ENCODE peak calls at places on chromosome 13, in eight cellular contexts. One of them, this sample, is unnamed.

GRCh38 chr13:50340566-50341287 is 325.5 kb downstream of the KCNRG start:
- DNase-seq in naive B cell: no peak
- DNase-seq in CD4-positive, CD25-positive, alpha-beta regulatory T cell: no peak
- DNase-seq in WTC11: no peak
- DNase-seq in hepatic stellate cell: no peak
- DNase-seq in EL: no peak
- DNase-seq in activated T-cell treated with anti-CD3 and anti-CD28 coated beads, Interleukin-2, amount 50 U/mL, for 24 hours: no peak
- DNase-seq in astrocyte of the hippocampus: no peak
- DNase-seq in this sample: no peak

GRCh38 chr13:61670384-61671161 is 254.9 kb upstream of the PCDH20 start:
- DNase-seq in CD4-positive, CD25-positive, alpha-beta regulatory T cell: no peak
- DNase-seq in hepatic stellate cell: no peak
- DNase-seq in naive B cell: no peak
- DNase-seq in astrocyte of the hippocampus: no peak
- DNase-seq in WTC11: no peak
- DNase-seq in activated T-cell treated with anti-CD3 and anti-CD28 coated beads, Interleukin-2, amount 50 U/mL, for 24 hours: no peak
- DNase-seq in EL: no peak
- DNase-seq in this sample: no peak

GRCh38 chr13:87680298-87680697 is 9.1 kb downstream of the SLITRK5 start:
- DNase-seq in WTC11: no peak
- DNase-seq in CD4-positive, CD25-positive, alpha-beta regulatory T cell: no peak
- DNase-seq in hepatic stellate cell: no peak
- DNase-seq in EL: no peak
- DNase-seq in astrocyte of the hippocampus: no peak
- DNase-seq in activated T-cell treated with anti-CD3 and anti-CD28 coated beads, Interleukin-2, amount 50 U/mL, for 24 hours: no peak
- DNase-seq in naive B cell: no peak
- DNase-seq in this sample: no peak

GRCh38 chr13:35699805-35700204 is 223.3 kb upstream of the MAB21L1 start:
- DNase-seq in naive B cell: no peak
- DNase-seq in EL: peak
- DNase-seq in activated T-cell treated with anti-CD3 and anti-CD28 coated beads, Interleukin-2, amount 50 U/mL, for 24 hours: no peak
- DNase-seq in astrocyte of the hippocampus: peak
- DNase-seq in CD4-positive, CD25-positive, alpha-beta regulatory T cell: no peak
- DNase-seq in hepatic stellate cell: peak
- DNase-seq in WTC11: no peak
- DNase-seq in this sample: no peak

GRCh38 chr13:100625447-100625846 is 36.9 kb upstream of the GGACT start:
- DNase-seq in activated T-cell treated with anti-CD3 and anti-CD28 coated beads, Interleukin-2, amount 50 U/mL, for 24 hours: no peak
- DNase-seq in CD4-positive, CD25-positive, alpha-beta regulatory T cell: no peak
- DNase-seq in WTC11: no peak
- DNase-seq in EL: no peak
- DNase-seq in hepatic stellate cell: no peak
- DNase-seq in naive B cell: no peak
- DNase-seq in astrocyte of the hippocampus: peak
- DNase-seq in this sample: no peak

GRCh38 chr13:91174886-91175501 is 172.5 kb upstream of the MIR17HG start:
- DNase-seq in EL: no peak
- DNase-seq in WTC11: peak
- DNase-seq in hepatic stellate cell: no peak
- DNase-seq in astrocyte of the hippocampus: peak
- DNase-seq in CD4-positive, CD25-positive, alpha-beta regulatory T cell: no peak
- DNase-seq in naive B cell: no peak
- DNase-seq in activated T-cell treated with anti-CD3 and anti-CD28 coated beads, Interleukin-2, amount 50 U/mL, for 24 hours: no peak
- DNase-seq in this sample: no peak

GRCh38 chr13:36536546-36536945 is 104.3 kb downstream of the CCNA1 start:
- DNase-seq in naive B cell: no peak
- DNase-seq in EL: no peak
- DNase-seq in astrocyte of the hippocampus: peak
- DNase-seq in hepatic stellate cell: no peak
- DNase-seq in activated T-cell treated with anti-CD3 and anti-CD28 coated beads, Interleukin-2, amount 50 U/mL, for 24 hours: no peak
- DNase-seq in WTC11: no peak
- DNase-seq in CD4-positive, CD25-positive, alpha-beta regulatory T cell: no peak
- DNase-seq in this sample: no peak

GRCh38 chr13:31929031-31929770 is 102.4 kb upstream of the FRY start:
- DNase-seq in hepatic stellate cell: no peak
- DNase-seq in astrocyte of the hippocampus: no peak
- DNase-seq in EL: no peak
- DNase-seq in naive B cell: no peak
- DNase-seq in activated T-cell treated with anti-CD3 and anti-CD28 coated beads, Interleukin-2, amount 50 U/mL, for 24 hours: no peak
- DNase-seq in CD4-positive, CD25-positive, alpha-beta regulatory T cell: no peak
- DNase-seq in WTC11: no peak
- DNase-seq in this sample: no peak

GRCh38 chr13:67156718-67157049 is 73.5 kb downstream of the PCDH9 start:
- DNase-seq in astrocyte of the hippocampus: no peak
- DNase-seq in WTC11: peak
- DNase-seq in activated T-cell treated with anti-CD3 and anti-CD28 coated beads, Interleukin-2, amount 50 U/mL, for 24 hours: no peak
- DNase-seq in CD4-positive, CD25-positive, alpha-beta regulatory T cell: no peak
- DNase-seq in EL: no peak
- DNase-seq in hepatic stellate cell: no peak
- DNase-seq in naive B cell: no peak
- DNase-seq in this sample: no peak

GRCh38 chr13:30915691-30916541 is 9.8 kb downstream of the MEDAG start:
- DNase-seq in hepatic stellate cell: no peak
- DNase-seq in CD4-positive, CD25-positive, alpha-beta regulatory T cell: no peak
- DNase-seq in EL: no peak
- DNase-seq in WTC11: no peak
- DNase-seq in activated T-cell treated with anti-CD3 and anti-CD28 coated beads, Interleukin-2, amount 50 U/mL, for 24 hours: no peak
- DNase-seq in naive B cell: no peak
- DNase-seq in astrocyte of the hippocampus: no peak
- DNase-seq in this sample: no peak

GRCh38 chr13:74442751-74443150 is 308.5 kb upstream of the KLF12 start:
- DNase-seq in hepatic stellate cell: no peak
- DNase-seq in naive B cell: no peak
- DNase-seq in EL: no peak
- DNase-seq in WTC11: no peak
- DNase-seq in astrocyte of the hippocampus: no peak
- DNase-seq in CD4-positive, CD25-positive, alpha-beta regulatory T cell: no peak
- DNase-seq in activated T-cell treated with anti-CD3 and anti-CD28 coated beads, Interleukin-2, amount 50 U/mL, for 24 hours: no peak
- DNase-seq in this sample: no peak

GRCh38 chr13:80040219-80040976 is 300.5 kb downstream of the SPRY2 start:
- DNase-seq in astrocyte of the hippocampus: peak
- DNase-seq in EL: peak
- DNase-seq in hepatic stellate cell: peak
- DNase-seq in WTC11: no peak
- DNase-seq in activated T-cell treated with anti-CD3 and anti-CD28 coated beads, Interleukin-2, amount 50 U/mL, for 24 hours: no peak
- DNase-seq in naive B cell: no peak
- DNase-seq in CD4-positive, CD25-positive, alpha-beta regulatory T cell: no peak
- DNase-seq in this sample: no peak

GRCh38 chr13:100301418-100301817 is 212.5 kb downstream of the PCCA start:
- DNase-seq in hepatic stellate cell: no peak
- DNase-seq in activated T-cell treated with anti-CD3 and anti-CD28 coated beads, Interleukin-2, amount 50 U/mL, for 24 hours: no peak
- DNase-seq in EL: no peak
- DNase-seq in astrocyte of the hippocampus: peak
- DNase-seq in WTC11: no peak
- DNase-seq in CD4-positive, CD25-positive, alpha-beta regulatory T cell: no peak
- DNase-seq in naive B cell: no peak
- DNase-seq in this sample: no peak

GRCh38 chr13:74191036-74191809 is 57.0 kb upstream of the KLF12 start:
- DNase-seq in CD4-positive, CD25-positive, alpha-beta regulatory T cell: peak
- DNase-seq in WTC11: no peak
- DNase-seq in astrocyte of the hippocampus: peak
- DNase-seq in activated T-cell treated with anti-CD3 and anti-CD28 coated beads, Interleukin-2, amount 50 U/mL, for 24 hours: peak
- DNase-seq in EL: peak
- DNase-seq in naive B cell: no peak
- DNase-seq in hepatic stellate cell: no peak
- DNase-seq in this sample: no peak

GRCh38 chr13:90750957-90751356 is 596.5 kb upstream of the MIR17HG start:
- DNase-seq in CD4-positive, CD25-positive, alpha-beta regulatory T cell: no peak
- DNase-seq in activated T-cell treated with anti-CD3 and anti-CD28 coated beads, Interleukin-2, amount 50 U/mL, for 24 hours: no peak
- DNase-seq in EL: no peak
- DNase-seq in hepatic stellate cell: no peak
- DNase-seq in astrocyte of the hippocampus: no peak
- DNase-seq in naive B cell: no peak
- DNase-seq in WTC11: no peak
- DNase-seq in this sample: no peak

GRCh38 chr13:33276581-33276980 is 9.0 kb downstream of the STARD13 start:
- DNase-seq in naive B cell: no peak
- DNase-seq in CD4-positive, CD25-positive, alpha-beta regulatory T cell: no peak
- DNase-seq in activated T-cell treated with anti-CD3 and anti-CD28 coated beads, Interleukin-2, amount 50 U/mL, for 24 hours: no peak
- DNase-seq in hepatic stellate cell: no peak
- DNase-seq in WTC11: no peak
- DNase-seq in EL: no peak
- DNase-seq in astrocyte of the hippocampus: peak
- DNase-seq in this sample: no peak

GRCh38 chr13:74866151-74866550 is 615.8 kb downstream of the TBC1D4 start:
- DNase-seq in activated T-cell treated with anti-CD3 and anti-CD28 coated beads, Interleukin-2, amount 50 U/mL, for 24 hours: no peak
- DNase-seq in naive B cell: no peak
- DNase-seq in EL: no peak
- DNase-seq in astrocyte of the hippocampus: no peak
- DNase-seq in hepatic stellate cell: no peak
- DNase-seq in CD4-positive, CD25-positive, alpha-beta regulatory T cell: no peak
- DNase-seq in WTC11: no peak
- DNase-seq in this sample: no peak

GRCh38 chr13:99657848-99658265 is 156.6 kb downstream of the TM9SF2 start:
- DNase-seq in astrocyte of the hippocampus: peak
- DNase-seq in CD4-positive, CD25-positive, alpha-beta regulatory T cell: no peak
- DNase-seq in EL: no peak
- DNase-seq in hepatic stellate cell: no peak
- DNase-seq in naive B cell: peak
- DNase-seq in WTC11: peak
- DNase-seq in activated T-cell treated with anti-CD3 and anti-CD28 coated beads, Interleukin-2, amount 50 U/mL, for 24 hours: peak
- DNase-seq in this sample: peak

GRCh38 chr13:91200486-91200885 is 147.0 kb upstream of the MIR17HG start:
- DNase-seq in naive B cell: no peak
- DNase-seq in EL: no peak
- DNase-seq in hepatic stellate cell: no peak
- DNase-seq in WTC11: no peak
- DNase-seq in astrocyte of the hippocampus: no peak
- DNase-seq in CD4-positive, CD25-positive, alpha-beta regulatory T cell: no peak
- DNase-seq in activated T-cell treated with anti-CD3 and anti-CD28 coated beads, Interleukin-2, amount 50 U/mL, for 24 hours: no peak
- DNase-seq in this sample: no peak

GRCh38 chr13:112261924-112262323 is 114.2 kb upstream of the SPACA7 start:
- DNase-seq in hepatic stellate cell: no peak
- DNase-seq in naive B cell: no peak
- DNase-seq in EL: no peak
- DNase-seq in WTC11: no peak
- DNase-seq in astrocyte of the hippocampus: no peak
- DNase-seq in activated T-cell treated with anti-CD3 and anti-CD28 coated beads, Interleukin-2, amount 50 U/mL, for 24 hours: no peak
- DNase-seq in CD4-positive, CD25-positive, alpha-beta regulatory T cell: no peak
- DNase-seq in this sample: no peak

GRCh38 chr13:99033814-99034213 is 56.0 kb upstream of the DOCK9 start:
- DNase-seq in activated T-cell treated with anti-CD3 and anti-CD28 coated beads, Interleukin-2, amount 50 U/mL, for 24 hours: no peak
- DNase-seq in CD4-positive, CD25-positive, alpha-beta regulatory T cell: peak
- DNase-seq in astrocyte of the hippocampus: peak
- DNase-seq in EL: peak
- DNase-seq in WTC11: no peak
- DNase-seq in hepatic stellate cell: no peak
- DNase-seq in naive B cell: no peak
- DNase-seq in this sample: no peak

GRCh38 chr13:42559057-42559456 is 14.9 kb upstream of the TNFSF11 start:
- DNase-seq in astrocyte of the hippocampus: no peak
- DNase-seq in naive B cell: no peak
- DNase-seq in hepatic stellate cell: no peak
- DNase-seq in WTC11: no peak
- DNase-seq in activated T-cell treated with anti-CD3 and anti-CD28 coated beads, Interleukin-2, amount 50 U/mL, for 24 hours: no peak
- DNase-seq in EL: no peak
- DNase-seq in CD4-positive, CD25-positive, alpha-beta regulatory T cell: no peak
- DNase-seq in this sample: no peak

GRCh38 chr13:51843529-51843928 is 1.4 kb downstream of the TMEM272 start:
- DNase-seq in activated T-cell treated with anti-CD3 and anti-CD28 coated beads, Interleukin-2, amount 50 U/mL, for 24 hours: no peak
- DNase-seq in naive B cell: no peak
- DNase-seq in WTC11: no peak
- DNase-seq in hepatic stellate cell: no peak
- DNase-seq in EL: no peak
- DNase-seq in astrocyte of the hippocampus: no peak
- DNase-seq in CD4-positive, CD25-positive, alpha-beta regulatory T cell: no peak
- DNase-seq in this sample: no peak

GRCh38 chr13:111187879-111188643 is 73.0 kb downstream of the ARHGEF7 start:
- DNase-seq in hepatic stellate cell: peak
- DNase-seq in WTC11: no peak
- DNase-seq in CD4-positive, CD25-positive, alpha-beta regulatory T cell: peak
- DNase-seq in astrocyte of the hippocampus: peak
- DNase-seq in naive B cell: no peak
- DNase-seq in EL: peak
- DNase-seq in activated T-cell treated with anti-CD3 and anti-CD28 coated beads, Interleukin-2, amount 50 U/mL, for 24 hours: no peak
- DNase-seq in this sample: no peak

GRCh38 chr13:86741762-86742285 is 929.3 kb upstream of the SLITRK5 start:
- DNase-seq in naive B cell: no peak
- DNase-seq in CD4-positive, CD25-positive, alpha-beta regulatory T cell: no peak
- DNase-seq in hepatic stellate cell: no peak
- DNase-seq in activated T-cell treated with anti-CD3 and anti-CD28 coated beads, Interleukin-2, amount 50 U/mL, for 24 hours: no peak
- DNase-seq in WTC11: no peak
- DNase-seq in EL: no peak
- DNase-seq in astrocyte of the hippocampus: no peak
- DNase-seq in this sample: no peak

GRCh38 chr13:23159205-23159586 is 21.6 kb upstream of the SGCG start:
- DNase-seq in activated T-cell treated with anti-CD3 and anti-CD28 coated beads, Interleukin-2, amount 50 U/mL, for 24 hours: peak
- DNase-seq in WTC11: peak
- DNase-seq in CD4-positive, CD25-positive, alpha-beta regulatory T cell: peak
- DNase-seq in hepatic stellate cell: peak
- DNase-seq in EL: peak
- DNase-seq in naive B cell: no peak
- DNase-seq in astrocyte of the hippocampus: peak
- DNase-seq in this sample: no peak

GRCh38 chr13:109672545-109672944 is 113.8 kb downstream of the IRS2 start:
- DNase-seq in WTC11: no peak
- DNase-seq in CD4-positive, CD25-positive, alpha-beta regulatory T cell: no peak
- DNase-seq in activated T-cell treated with anti-CD3 and anti-CD28 coated beads, Interleukin-2, amount 50 U/mL, for 24 hours: no peak
- DNase-seq in naive B cell: no peak
- DNase-seq in hepatic stellate cell: peak
- DNase-seq in EL: peak
- DNase-seq in astrocyte of the hippocampus: peak
- DNase-seq in this sample: no peak

GRCh38 chr13:104387514-104387913 is 1321.3 kb upstream of the SLC10A2 start:
- DNase-seq in EL: no peak
- DNase-seq in hepatic stellate cell: no peak
- DNase-seq in CD4-positive, CD25-positive, alpha-beta regulatory T cell: no peak
- DNase-seq in astrocyte of the hippocampus: no peak
- DNase-seq in activated T-cell treated with anti-CD3 and anti-CD28 coated beads, Interleukin-2, amount 50 U/mL, for 24 hours: no peak
- DNase-seq in naive B cell: no peak
- DNase-seq in WTC11: no peak
- DNase-seq in this sample: no peak

GRCh38 chr13:32278456-32278855 is 36.7 kb downstream of the ZAR1L start:
- DNase-seq in CD4-positive, CD25-positive, alpha-beta regulatory T cell: no peak
- DNase-seq in WTC11: no peak
- DNase-seq in astrocyte of the hippocampus: peak
- DNase-seq in activated T-cell treated with anti-CD3 and anti-CD28 coated beads, Interleukin-2, amount 50 U/mL, for 24 hours: no peak
- DNase-seq in hepatic stellate cell: peak
- DNase-seq in naive B cell: no peak
- DNase-seq in EL: peak
- DNase-seq in this sample: no peak

GRCh38 chr13:31965361-31966066 is 66.1 kb upstream of the FRY start:
- DNase-seq in astrocyte of the hippocampus: peak
- DNase-seq in EL: peak
- DNase-seq in naive B cell: peak
- DNase-seq in activated T-cell treated with anti-CD3 and anti-CD28 coated beads, Interleukin-2, amount 50 U/mL, for 24 hours: no peak
- DNase-seq in CD4-positive, CD25-positive, alpha-beta regulatory T cell: no peak
- DNase-seq in WTC11: no peak
- DNase-seq in hepatic stellate cell: no peak
- DNase-seq in this sample: no peak

GRCh38 chr13:99979453-99980200 is 2.0 kb upstream of the ZIC2 start:
- DNase-seq in CD4-positive, CD25-positive, alpha-beta regulatory T cell: no peak
- DNase-seq in WTC11: peak
- DNase-seq in EL: no peak
- DNase-seq in activated T-cell treated with anti-CD3 and anti-CD28 coated beads, Interleukin-2, amount 50 U/mL, for 24 hours: peak
- DNase-seq in naive B cell: no peak
- DNase-seq in astrocyte of the hippocampus: peak
- DNase-seq in hepatic stellate cell: no peak
- DNase-seq in this sample: no peak